ENCODE peak calls at places on chromosomes 6 and 20, in seven cellular contexts. M, Y, N, V, G, C and D are unnamed samples.

GRCh38 chr20:20360464-20360863 is 7.4 kb upstream of the INSM1 start:
- DNase-seq in M (peak; percentile 71), Y (no peak), V (peak; percentile 56), G (peak; percentile 15), C (peak; percentile 87), N (peak; percentile 40), D (peak; percentile 85)

GRCh38 chr6:69763763-69764162 is 33.0 kb downstream of the LMBRD1 start:
- DNase-seq in V (no peak), Y (no peak), M (no peak), N (no peak), G (no peak), C (no peak), D (no peak)

GRCh38 chr6:46184114-46184513 is 13.3 kb upstream of the ENPP5 start:
- DNase-seq in Y (no peak), V (peak; percentile 69), G (no peak), C (no peak), M (peak; percentile 84), N (no peak), D (no peak)

GRCh38 chr20:10559266-10559665 is 114.5 kb downstream of the JAG1 start:
- DNase-seq in Y (no peak), M (no peak), V (no peak), G (no peak), N (no peak), C (no peak), D (no peak)

GRCh38 chr6:170048615-170049256 is 242.1 kb downstream of the DLL1 start:
- DNase-seq in M (no peak), G (no peak), V (no peak), N (no peak), C (no peak), Y (no peak), D (no peak)

GRCh38 chr6:163820745-163821456 is 406.4 kb downstream of the QKI start:
- DNase-seq in G (no peak), N (no peak), Y (no peak), M (no peak), C (no peak), V (no peak), D (no peak)

GRCh38 chr6:108114861-108115597 is 40.5 kb upstream of the OSTM1 start:
- DNase-seq in N (no peak), C (peak; percentile 84), M (peak; percentile 69), G (no peak), Y (peak; percentile 53), V (peak; percentile 24), D (peak; percentile 50)

GRCh38 chr6:140809694-140810101 is 1323.0 kb upstream of the GJE1 start:
- DNase-seq in M (peak; percentile 50), V (no peak), N (no peak), G (no peak), Y (peak; percentile 27), C (no peak), D (no peak)

GRCh38 chr6:30219244-30219643 is 6.0 kb upstream of the TRIM26 start:
- DNase-seq in C (peak; percentile 62), M (peak; percentile 49), Y (no peak), N (no peak), G (peak; percentile 66), V (peak; percentile 51), D (peak; percentile 73)

GRCh38 chr6:83872386-83873118 is 13.1 kb downstream of the CYB5R4 start:
- DNase-seq in Y (no peak), N (no peak), M (peak; percentile 55), G (no peak), C (no peak), V (no peak), D (no peak)

GRCh38 chr6:166997768-166998255 is 1.4 kb upstream of the CEP43 start:
- DNase-seq in N (peak; percentile 62), C (peak; percentile 40), V (peak; percentile 76), M (peak; percentile 69), Y (peak; percentile 63), G (peak; percentile 48), D (peak; percentile 67)

GRCh38 chr6:45757443-45758121 is 258.1 kb downstream of the CLIC5 start:
- DNase-seq in M (no peak), V (no peak), G (no peak), C (no peak), Y (no peak), N (no peak), D (no peak)

GRCh38 chr20:46145646-46146045 is 27.5 kb downstream of the CD40 start:
- DNase-seq in G (no peak), M (no peak), C (no peak), N (no peak), Y (no peak), V (no peak), D (no peak)

GRCh38 chr6:43766964-43767461 is 3.0 kb upstream of the VEGFA start:
- DNase-seq in G (no peak), N (no peak), C (no peak), V (no peak), M (no peak), Y (no peak), D (no peak)

GRCh38 chr6:32329141-32329540 is 42.6 kb downstream of the TSBP1 start:
- DNase-seq in G (no peak), M (no peak), N (no peak), C (no peak), V (no peak), Y (no peak), D (no peak)

GRCh38 chr6:102389994-102390393 is 996.5 kb downstream of the GRIK2 start:
- DNase-seq in V (no peak), N (no peak), M (no peak), G (no peak), Y (no peak), C (no peak), D (no peak)

GRCh38 chr6:47789553-47789952 is 7.7 kb downstream of the OPN5 start:
- DNase-seq in C (no peak), Y (no peak), G (no peak), N (no peak), M (no peak), V (no peak), D (no peak)

GRCh38 chr6:53347921-53348435 is 772 bp downstream of the ELOVL5 start:
- DNase-seq in M (peak; percentile 66), N (no peak), V (peak; percentile 57), Y (peak; percentile 71), C (peak; percentile 75), G (peak; percentile 52), D (peak; percentile 80)

GRCh38 chr20:20814685-20815084 is 102.2 kb upstream of the RALGAPA2 start:
- DNase-seq in V (no peak), Y (no peak), M (no peak), N (no peak), G (no peak), C (no peak), D (no peak)

GRCh38 chr20:44495257-44495656 is 19.6 kb downstream of the TTPAL start:
- DNase-seq in G (no peak), N (no peak), Y (no peak), M (peak; percentile 83), C (no peak), V (peak; percentile 63), D (no peak)

GRCh38 chr20:30601974-30602373 is 655.5 kb upstream of the DEFB115 start:
- DNase-seq in M (no peak), N (no peak), V (no peak), C (no peak), G (no peak), Y (no peak), D (no peak)

GRCh38 chr6:89044988-89045387 is 35.6 kb upstream of the PNRC1 start:
- DNase-seq in V (no peak), C (no peak), N (no peak), G (no peak), M (no peak), Y (no peak), D (no peak)

GRCh38 chr6:137362878-137363804 is 131.1 kb downstream of the OLIG3 start:
- DNase-seq in C (no peak), V (no peak), G (peak; percentile 8), M (no peak), N (no peak), Y (no peak), D (no peak)

GRCh38 chr20:44629542-44629941 is 22.0 kb downstream of the ADA start:
- DNase-seq in G (no peak), M (no peak), Y (no peak), V (no peak), N (no peak), C (no peak), D (no peak)

GRCh38 chr20:63635431-63636141 is 8.7 kb upstream of the GMEB2 start:
- DNase-seq in V (no peak), C (no peak), G (peak; percentile 87), M (no peak), Y (peak; percentile 64), N (no peak), D (no peak)

GRCh38 chr6:166757226-166758135 is 130.4 kb upstream of the RPS6KA2 start:
- DNase-seq in Y (no peak), G (no peak), C (peak; percentile 96), M (peak; percentile 50), N (no peak), V (peak; percentile 19), D (no peak)

GRCh38 chr6:5507056-5507722 is 245.9 kb downstream of the FARS2 start:
- DNase-seq in G (no peak), V (no peak), Y (peak; percentile 73), N (no peak), M (peak; percentile 32), C (no peak), D (no peak)

GRCh38 chr6:75830959-75831885 is 82.2 kb downstream of the MYO6 start:
- DNase-seq in C (no peak), Y (peak; percentile 16), V (peak; percentile 13), G (no peak), M (peak; percentile 47), N (no peak), D (no peak)

GRCh38 chr6:43942011-43942442 is 172.0 kb downstream of the VEGFA start:
- DNase-seq in G (no peak), V (no peak), N (no peak), M (no peak), Y (no peak), C (no peak), D (peak; percentile 70)

GRCh38 chr20:38764563-38765355 is 16.5 kb downstream of the ACTR5 start:
- DNase-seq in Y (no peak), M (peak; percentile 81), N (peak; percentile 87), G (no peak), V (peak; percentile 84), C (no peak), D (no peak)

GRCh38 chr20:59493926-59494325 is 110.4 kb upstream of the PHACTR3 start:
- DNase-seq in G (no peak), C (no peak), N (no peak), V (no peak), Y (no peak), M (no peak), D (no peak)

GRCh38 chr6:162245831-162246230 is 481.7 kb downstream of the PRKN start:
- DNase-seq in G (no peak), Y (no peak), N (no peak), M (no peak), V (no peak), C (no peak), D (no peak)

GRCh38 chr6:166597711-166598440 is 11.4 kb upstream of the RAMACL start:
- DNase-seq in N (no peak), M (no peak), G (no peak), Y (no peak), C (peak; percentile 83), V (no peak), D (no peak)

GRCh38 chr20:32077192-32077591 is 25.1 kb downstream of the HCK start:
- DNase-seq in G (no peak), Y (no peak), N (no peak), V (no peak), M (no peak), C (no peak), D (no peak)

GRCh38 chr6:12298017-12298958 is 8.1 kb downstream of the EDN1 start:
- DNase-seq in N (no peak), Y (no peak), G (no peak), M (no peak), V (no peak), C (no peak), D (no peak)

GRCh38 chr6:33755070-33755869 is 8.6 kb upstream of the IP6K3 start:
- DNase-seq in M (no peak), Y (no peak), V (no peak), C (no peak), N (no peak), G (no peak), D (no peak)

GRCh38 chr20:40900816-40901215 is 127.8 kb upstream of the TOP1 start:
- DNase-seq in C (no peak), M (no peak), V (no peak), N (no peak), G (no peak), Y (no peak), D (no peak)